ENCODE peak calls at places on chromosomes 13 and 19, in seven cellular contexts. One of them, this sample, is unnamed.

GRCh38 chr19:49097453-49098288 is 12.4 kb downstream of the SNRNP70 start:
- DNase-seq in fibroblast of lung: peak; percentile 45
- DNase-seq in mucosa of gallbladder: peak; percentile 75
- DNase-seq in upper lobe of left lung: peak; percentile 63
- DNase-seq in stimulated activated CD4-positive, alpha-beta T cell treated with anti-CD3 and anti-CD28 coated beads, Interleukin-1b, Interleukin-23, amount 100 ng/mL, for 24 hours: no peak
- DNase-seq in NB4: peak; percentile 81
- DNase-seq in H54: peak; percentile 62
- DNase-seq in this sample: peak; percentile 73

GRCh38 chr19:35141627-35142401 is 1.2 kb upstream of the FXYD7 start:
- DNase-seq in fibroblast of lung: peak; percentile 22
- DNase-seq in mucosa of gallbladder: no peak
- DNase-seq in upper lobe of left lung: no peak
- DNase-seq in stimulated activated CD4-positive, alpha-beta T cell treated with anti-CD3 and anti-CD28 coated beads, Interleukin-1b, Interleukin-23, amount 100 ng/mL, for 24 hours: no peak
- DNase-seq in NB4: no peak
- DNase-seq in H54: no peak
- DNase-seq in this sample: no peak

GRCh38 chr19:1491114-1491848 is at the start of gene REEP6:
- DNase-seq in fibroblast of lung: no peak
- DNase-seq in mucosa of gallbladder: no peak
- DNase-seq in upper lobe of left lung: no peak
- DNase-seq in stimulated activated CD4-positive, alpha-beta T cell treated with anti-CD3 and anti-CD28 coated beads, Interleukin-1b, Interleukin-23, amount 100 ng/mL, for 24 hours: no peak
- DNase-seq in NB4: no peak
- DNase-seq in H54: no peak
- DNase-seq in this sample: no peak

GRCh38 chr13:74270018-74270417 is 135.8 kb upstream of the KLF12 start:
- DNase-seq in fibroblast of lung: no peak
- DNase-seq in mucosa of gallbladder: no peak
- DNase-seq in upper lobe of left lung: no peak
- DNase-seq in stimulated activated CD4-positive, alpha-beta T cell treated with anti-CD3 and anti-CD28 coated beads, Interleukin-1b, Interleukin-23, amount 100 ng/mL, for 24 hours: no peak
- DNase-seq in NB4: no peak
- DNase-seq in H54: no peak
- DNase-seq in this sample: no peak

GRCh38 chr13:45333973-45334922 is 6.7 kb downstream of the TPT1 start:
- DNase-seq in fibroblast of lung: peak; percentile 74
- DNase-seq in mucosa of gallbladder: no peak
- DNase-seq in upper lobe of left lung: no peak
- DNase-seq in stimulated activated CD4-positive, alpha-beta T cell treated with anti-CD3 and anti-CD28 coated beads, Interleukin-1b, Interleukin-23, amount 100 ng/mL, for 24 hours: no peak
- DNase-seq in NB4: peak; percentile 88
- DNase-seq in H54: no peak
- DNase-seq in this sample: no peak

GRCh38 chr19:19500975-19501644 is 14.2 kb downstream of the TSSK6 start:
- DNase-seq in fibroblast of lung: no peak
- DNase-seq in mucosa of gallbladder: no peak
- DNase-seq in upper lobe of left lung: no peak
- DNase-seq in stimulated activated CD4-positive, alpha-beta T cell treated with anti-CD3 and anti-CD28 coated beads, Interleukin-1b, Interleukin-23, amount 100 ng/mL, for 24 hours: no peak
- DNase-seq in NB4: no peak
- DNase-seq in H54: no peak
- DNase-seq in this sample: no peak

GRCh38 chr19:58559275-58560006 is 1.0 kb upstream of the UBE2M start:
- DNase-seq in fibroblast of lung: peak; percentile 92
- DNase-seq in mucosa of gallbladder: peak; percentile 89
- DNase-seq in upper lobe of left lung: peak; percentile 92
- DNase-seq in stimulated activated CD4-positive, alpha-beta T cell treated with anti-CD3 and anti-CD28 coated beads, Interleukin-1b, Interleukin-23, amount 100 ng/mL, for 24 hours: peak; percentile 70
- DNase-seq in NB4: peak; percentile 98
- DNase-seq in H54: peak; percentile 100
- DNase-seq in this sample: no peak

GRCh38 chr19:47443331-47443730 is 24.0 kb upstream of the MEIS3 start:
- DNase-seq in fibroblast of lung: no peak
- DNase-seq in mucosa of gallbladder: no peak
- DNase-seq in upper lobe of left lung: no peak
- DNase-seq in stimulated activated CD4-positive, alpha-beta T cell treated with anti-CD3 and anti-CD28 coated beads, Interleukin-1b, Interleukin-23, amount 100 ng/mL, for 24 hours: no peak
- DNase-seq in NB4: no peak
- DNase-seq in H54: no peak
- DNase-seq in this sample: no peak

GRCh38 chr13:26759907-26760834 is at the start of gene GPR12:
- DNase-seq in fibroblast of lung: peak; percentile 4
- DNase-seq in mucosa of gallbladder: no peak
- DNase-seq in upper lobe of left lung: no peak
- DNase-seq in stimulated activated CD4-positive, alpha-beta T cell treated with anti-CD3 and anti-CD28 coated beads, Interleukin-1b, Interleukin-23, amount 100 ng/mL, for 24 hours: no peak
- DNase-seq in NB4: peak; percentile 46
- DNase-seq in H54: no peak
- DNase-seq in this sample: no peak

GRCh38 chr13:110942248-110942981 is 27.5 kb upstream of the ANKRD10 start:
- DNase-seq in fibroblast of lung: peak; percentile 38
- DNase-seq in mucosa of gallbladder: no peak
- DNase-seq in upper lobe of left lung: no peak
- DNase-seq in stimulated activated CD4-positive, alpha-beta T cell treated with anti-CD3 and anti-CD28 coated beads, Interleukin-1b, Interleukin-23, amount 100 ng/mL, for 24 hours: peak; percentile 21
- DNase-seq in NB4: no peak
- DNase-seq in H54: no peak
- DNase-seq in this sample: no peak

GRCh38 chr13:22592515-22592914 is 588.3 kb upstream of the SGCG start:
- DNase-seq in fibroblast of lung: no peak
- DNase-seq in mucosa of gallbladder: no peak
- DNase-seq in upper lobe of left lung: no peak
- DNase-seq in stimulated activated CD4-positive, alpha-beta T cell treated with anti-CD3 and anti-CD28 coated beads, Interleukin-1b, Interleukin-23, amount 100 ng/mL, for 24 hours: no peak
- DNase-seq in NB4: peak; percentile 11
- DNase-seq in H54: no peak
- DNase-seq in this sample: no peak

GRCh38 chr19:38848299-38849146 is 1.3 kb downstream of the HNRNPL start:
- DNase-seq in fibroblast of lung: no peak
- DNase-seq in mucosa of gallbladder: no peak
- DNase-seq in upper lobe of left lung: no peak
- DNase-seq in stimulated activated CD4-positive, alpha-beta T cell treated with anti-CD3 and anti-CD28 coated beads, Interleukin-1b, Interleukin-23, amount 100 ng/mL, for 24 hours: no peak
- DNase-seq in NB4: no peak
- DNase-seq in H54: no peak
- DNase-seq in this sample: no peak

GRCh38 chr19:36151144-36152051 is 849 bp downstream of the COX7A1 start:
- DNase-seq in fibroblast of lung: no peak
- DNase-seq in mucosa of gallbladder: no peak
- DNase-seq in upper lobe of left lung: no peak
- DNase-seq in stimulated activated CD4-positive, alpha-beta T cell treated with anti-CD3 and anti-CD28 coated beads, Interleukin-1b, Interleukin-23, amount 100 ng/mL, for 24 hours: no peak
- DNase-seq in NB4: no peak
- DNase-seq in H54: no peak
- DNase-seq in this sample: no peak

GRCh38 chr13:49546559-49546958 is 38.8 kb downstream of the RCBTB1 start:
- DNase-seq in fibroblast of lung: no peak
- DNase-seq in mucosa of gallbladder: no peak
- DNase-seq in upper lobe of left lung: no peak
- DNase-seq in stimulated activated CD4-positive, alpha-beta T cell treated with anti-CD3 and anti-CD28 coated beads, Interleukin-1b, Interleukin-23, amount 100 ng/mL, for 24 hours: no peak
- DNase-seq in NB4: no peak
- DNase-seq in H54: no peak
- DNase-seq in this sample: no peak

GRCh38 chr13:39253774-39254173 is 215.5 kb downstream of the NHLRC3 start:
- DNase-seq in fibroblast of lung: peak; percentile 16
- DNase-seq in mucosa of gallbladder: no peak
- DNase-seq in upper lobe of left lung: no peak
- DNase-seq in stimulated activated CD4-positive, alpha-beta T cell treated with anti-CD3 and anti-CD28 coated beads, Interleukin-1b, Interleukin-23, amount 100 ng/mL, for 24 hours: no peak
- DNase-seq in NB4: no peak
- DNase-seq in H54: no peak
- DNase-seq in this sample: no peak

GRCh38 chr19:46678110-46678732 is 17.2 kb upstream of the DACT3 start:
- DNase-seq in fibroblast of lung: no peak
- DNase-seq in mucosa of gallbladder: no peak
- DNase-seq in upper lobe of left lung: no peak
- DNase-seq in stimulated activated CD4-positive, alpha-beta T cell treated with anti-CD3 and anti-CD28 coated beads, Interleukin-1b, Interleukin-23, amount 100 ng/mL, for 24 hours: peak; percentile 46
- DNase-seq in NB4: peak; percentile 77
- DNase-seq in H54: no peak
- DNase-seq in this sample: no peak

GRCh38 chr13:102042746-102043145 is 359.1 kb downstream of the FGF14 start:
- DNase-seq in fibroblast of lung: no peak
- DNase-seq in mucosa of gallbladder: no peak
- DNase-seq in upper lobe of left lung: no peak
- DNase-seq in stimulated activated CD4-positive, alpha-beta T cell treated with anti-CD3 and anti-CD28 coated beads, Interleukin-1b, Interleukin-23, amount 100 ng/mL, for 24 hours: no peak
- DNase-seq in NB4: no peak
- DNase-seq in H54: no peak
- DNase-seq in this sample: no peak

GRCh38 chr13:109694972-109695371 is 91.4 kb downstream of the IRS2 start:
- DNase-seq in fibroblast of lung: no peak
- DNase-seq in mucosa of gallbladder: no peak
- DNase-seq in upper lobe of left lung: no peak
- DNase-seq in stimulated activated CD4-positive, alpha-beta T cell treated with anti-CD3 and anti-CD28 coated beads, Interleukin-1b, Interleukin-23, amount 100 ng/mL, for 24 hours: no peak
- DNase-seq in NB4: peak; percentile 45
- DNase-seq in H54: no peak
- DNase-seq in this sample: no peak

GRCh38 chr13:45623516-45624090 is 8.1 kb upstream of the ERICH6B start:
- DNase-seq in fibroblast of lung: no peak
- DNase-seq in mucosa of gallbladder: no peak
- DNase-seq in upper lobe of left lung: no peak
- DNase-seq in stimulated activated CD4-positive, alpha-beta T cell treated with anti-CD3 and anti-CD28 coated beads, Interleukin-1b, Interleukin-23, amount 100 ng/mL, for 24 hours: no peak
- DNase-seq in NB4: peak; percentile 38
- DNase-seq in H54: no peak
- DNase-seq in this sample: no peak

GRCh38 chr19:1505012-1505411 is 7.8 kb downstream of the ADAMTSL5 start:
- DNase-seq in fibroblast of lung: no peak
- DNase-seq in mucosa of gallbladder: no peak
- DNase-seq in upper lobe of left lung: no peak
- DNase-seq in stimulated activated CD4-positive, alpha-beta T cell treated with anti-CD3 and anti-CD28 coated beads, Interleukin-1b, Interleukin-23, amount 100 ng/mL, for 24 hours: no peak
- DNase-seq in NB4: no peak
- DNase-seq in H54: no peak
- DNase-seq in this sample: no peak

GRCh38 chr13:74202129-74202528 is 67.9 kb upstream of the KLF12 start:
- DNase-seq in fibroblast of lung: no peak
- DNase-seq in mucosa of gallbladder: no peak
- DNase-seq in upper lobe of left lung: no peak
- DNase-seq in stimulated activated CD4-positive, alpha-beta T cell treated with anti-CD3 and anti-CD28 coated beads, Interleukin-1b, Interleukin-23, amount 100 ng/mL, for 24 hours: no peak
- DNase-seq in NB4: no peak
- DNase-seq in H54: no peak
- DNase-seq in this sample: no peak

GRCh38 chr13:46211116-46211515 is 612 bp upstream of the LRRC63 start:
- DNase-seq in fibroblast of lung: peak; percentile 3
- DNase-seq in mucosa of gallbladder: no peak
- DNase-seq in upper lobe of left lung: no peak
- DNase-seq in stimulated activated CD4-positive, alpha-beta T cell treated with anti-CD3 and anti-CD28 coated beads, Interleukin-1b, Interleukin-23, amount 100 ng/mL, for 24 hours: peak; percentile 16
- DNase-seq in NB4: peak; percentile 66
- DNase-seq in H54: no peak
- DNase-seq in this sample: peak; percentile 39

GRCh38 chr13:98478134-98479129 is 98.5 kb downstream of the STK24 start:
- DNase-seq in fibroblast of lung: peak; percentile 88
- DNase-seq in mucosa of gallbladder: no peak
- DNase-seq in upper lobe of left lung: no peak
- DNase-seq in stimulated activated CD4-positive, alpha-beta T cell treated with anti-CD3 and anti-CD28 coated beads, Interleukin-1b, Interleukin-23, amount 100 ng/mL, for 24 hours: no peak
- DNase-seq in NB4: peak; percentile 90
- DNase-seq in H54: peak; percentile 61
- DNase-seq in this sample: no peak

GRCh38 chr19:46351241-46352041 is 4.6 kb downstream of the PPP5C start:
- DNase-seq in fibroblast of lung: peak; percentile 59
- DNase-seq in mucosa of gallbladder: peak; percentile 39
- DNase-seq in upper lobe of left lung: peak; percentile 88
- DNase-seq in stimulated activated CD4-positive, alpha-beta T cell treated with anti-CD3 and anti-CD28 coated beads, Interleukin-1b, Interleukin-23, amount 100 ng/mL, for 24 hours: no peak
- DNase-seq in NB4: peak; percentile 76
- DNase-seq in H54: peak; percentile 11
- DNase-seq in this sample: no peak

GRCh38 chr13:59931621-59932020 is 232.1 kb downstream of the DIAPH3 start:
- DNase-seq in fibroblast of lung: no peak
- DNase-seq in mucosa of gallbladder: no peak
- DNase-seq in upper lobe of left lung: no peak
- DNase-seq in stimulated activated CD4-positive, alpha-beta T cell treated with anti-CD3 and anti-CD28 coated beads, Interleukin-1b, Interleukin-23, amount 100 ng/mL, for 24 hours: no peak
- DNase-seq in NB4: no peak
- DNase-seq in H54: no peak
- DNase-seq in this sample: no peak

GRCh38 chr13:33230178-33230881 is 55.2 kb downstream of the STARD13 start:
- DNase-seq in fibroblast of lung: peak; percentile 71
- DNase-seq in mucosa of gallbladder: no peak
- DNase-seq in upper lobe of left lung: no peak
- DNase-seq in stimulated activated CD4-positive, alpha-beta T cell treated with anti-CD3 and anti-CD28 coated beads, Interleukin-1b, Interleukin-23, amount 100 ng/mL, for 24 hours: no peak
- DNase-seq in NB4: no peak
- DNase-seq in H54: no peak
- DNase-seq in this sample: no peak

GRCh38 chr19:46133101-46133627 is 8.7 kb upstream of the IGFL3 start:
- DNase-seq in fibroblast of lung: peak; percentile 100
- DNase-seq in mucosa of gallbladder: peak; percentile 50
- DNase-seq in upper lobe of left lung: peak; percentile 23
- DNase-seq in stimulated activated CD4-positive, alpha-beta T cell treated with anti-CD3 and anti-CD28 coated beads, Interleukin-1b, Interleukin-23, amount 100 ng/mL, for 24 hours: no peak
- DNase-seq in NB4: peak; percentile 26
- DNase-seq in H54: no peak
- DNase-seq in this sample: no peak

GRCh38 chr19:46551175-46551574 is 50.0 kb upstream of the CALM3 start:
- DNase-seq in fibroblast of lung: no peak
- DNase-seq in mucosa of gallbladder: no peak
- DNase-seq in upper lobe of left lung: no peak
- DNase-seq in stimulated activated CD4-positive, alpha-beta T cell treated with anti-CD3 and anti-CD28 coated beads, Interleukin-1b, Interleukin-23, amount 100 ng/mL, for 24 hours: no peak
- DNase-seq in NB4: peak; percentile 66
- DNase-seq in H54: no peak
- DNase-seq in this sample: no peak

GRCh38 chr19:50975766-50976165 is 6.4 kb upstream of the KLK6 start:
- DNase-seq in fibroblast of lung: no peak
- DNase-seq in mucosa of gallbladder: peak; percentile 79
- DNase-seq in upper lobe of left lung: peak; percentile 45
- DNase-seq in stimulated activated CD4-positive, alpha-beta T cell treated with anti-CD3 and anti-CD28 coated beads, Interleukin-1b, Interleukin-23, amount 100 ng/mL, for 24 hours: no peak
- DNase-seq in NB4: no peak
- DNase-seq in H54: peak; percentile 75
- DNase-seq in this sample: no peak

GRCh38 chr13:33494596-33495214 is 209.2 kb upstream of the STARD13 start:
- DNase-seq in fibroblast of lung: peak; percentile 98
- DNase-seq in mucosa of gallbladder: no peak
- DNase-seq in upper lobe of left lung: no peak
- DNase-seq in stimulated activated CD4-positive, alpha-beta T cell treated with anti-CD3 and anti-CD28 coated beads, Interleukin-1b, Interleukin-23, amount 100 ng/mL, for 24 hours: no peak
- DNase-seq in NB4: no peak
- DNase-seq in H54: no peak
- DNase-seq in this sample: no peak

GRCh38 chr19:33054623-33055022 is 10.1 kb downstream of the RHPN2 start:
- DNase-seq in fibroblast of lung: no peak
- DNase-seq in mucosa of gallbladder: peak; percentile 96
- DNase-seq in upper lobe of left lung: no peak
- DNase-seq in stimulated activated CD4-positive, alpha-beta T cell treated with anti-CD3 and anti-CD28 coated beads, Interleukin-1b, Interleukin-23, amount 100 ng/mL, for 24 hours: no peak
- DNase-seq in NB4: no peak
- DNase-seq in H54: no peak
- DNase-seq in this sample: no peak

GRCh38 chr13:32731576-32731975 is 145.3 kb downstream of the PDS5B start:
- DNase-seq in fibroblast of lung: peak; percentile 45
- DNase-seq in mucosa of gallbladder: no peak
- DNase-seq in upper lobe of left lung: no peak
- DNase-seq in stimulated activated CD4-positive, alpha-beta T cell treated with anti-CD3 and anti-CD28 coated beads, Interleukin-1b, Interleukin-23, amount 100 ng/mL, for 24 hours: no peak
- DNase-seq in NB4: no peak
- DNase-seq in H54: no peak
- DNase-seq in this sample: no peak

GRCh38 chr19:48651682-48652046 is 5.7 kb upstream of the CA11 start:
- DNase-seq in fibroblast of lung: no peak
- DNase-seq in mucosa of gallbladder: no peak
- DNase-seq in upper lobe of left lung: no peak
- DNase-seq in stimulated activated CD4-positive, alpha-beta T cell treated with anti-CD3 and anti-CD28 coated beads, Interleukin-1b, Interleukin-23, amount 100 ng/mL, for 24 hours: no peak
- DNase-seq in NB4: no peak
- DNase-seq in H54: no peak
- DNase-seq in this sample: no peak

GRCh38 chr13:108967371-108967770 is 338.0 kb downstream of the MYO16 start:
- DNase-seq in fibroblast of lung: no peak
- DNase-seq in mucosa of gallbladder: no peak
- DNase-seq in upper lobe of left lung: no peak
- DNase-seq in stimulated activated CD4-positive, alpha-beta T cell treated with anti-CD3 and anti-CD28 coated beads, Interleukin-1b, Interleukin-23, amount 100 ng/mL, for 24 hours: no peak
- DNase-seq in NB4: no peak
- DNase-seq in H54: no peak
- DNase-seq in this sample: no peak